ENCODE peak calls at places on chromosome 3, in five cellular contexts. R is PC-9, X is HepG2, T is mammary epithelial cell, C is PC-3. E is an unnamed sample. For H3K9me3, the result is how much of the 10 kb centered on the place peaks cover.

GRCh38 chr3:17292556-17292955 is 407.8 kb downstream of the PLCL2 start:
- DNase-seq in R (no peak), X (no peak), T (no peak), C (no peak), E (peak)

GRCh38 chr3:170485696-170486095 is 67.0 kb downstream of the CLDN11 start:
- DNase-seq in R (no peak), X (no peak), T (no peak), C (no peak), E (no peak)

GRCh38 chr3:178671261-178672191 is 135.3 kb downstream of the KCNMB2 start:
- DNase-seq in R (peak), X (no peak), T (peak), C (peak), E (peak)

GRCh38 chr3:184685055-184685454 is 26.8 kb downstream of the MAGEF1 start:
- DNase-seq in R (no peak), X (no peak), T (no peak), C (no peak), E (no peak)

GRCh38 chr3:141812091-141812490 is 48.9 kb downstream of the GRK7 start:
- DNase-seq in R (no peak), X (no peak), T (no peak), C (no peak), E (peak)

GRCh38 chr3:65619391-65620298 is 419.1 kb downstream of the MAGI1 start:
- DNase-seq in R (no peak), X (no peak), T (no peak), C (no peak), E (peak)

GRCh38 chr3:142394921-142395622 is 52.8 kb downstream of the XRN1 start:
- DNase-seq in R (no peak), X (no peak), T (no peak), C (no peak), E (no peak)

GRCh38 chr3:139689122-139689521 is 11.3 kb upstream of the NMNAT3 start:
- DNase-seq in R (no peak), X (no peak), T (no peak), C (no peak), E (no peak)

GRCh38 chr3:42819351-42819965 is 10.2 kb downstream of the ACKR2 start:
- DNase-seq in R (no peak), X (peak), T (peak), C (peak), E (no peak)

GRCh38 chr3:62255758-62256157 is 117.6 kb downstream of the FEZF2 start:
- DNase-seq in R (no peak), X (no peak), T (no peak), C (no peak), E (no peak)

GRCh38 chr3:87370007-87370406 is 93.6 kb upstream of the POU1F1 start:
- DNase-seq in R (no peak), X (no peak), T (no peak), C (no peak), E (peak)

GRCh38 chr3:23698652-23699313 is 107.0 kb upstream of the UBE2E1 start:
- DNase-seq in R (no peak), X (no peak), T (no peak), C (no peak), E (no peak)

GRCh38 chr3:188047536-188047935 is 106.4 kb upstream of the LPP start:
- DNase-seq in R (no peak), X (no peak), T (no peak), C (no peak), E (no peak)

GRCh38 chr3:150744041-150745026 is 18.6 kb downstream of the SIAH2 start:
- DNase-seq in R (no peak), X (no peak), T (peak), C (peak), E (no peak)

GRCh38 chr3:179942560-179943075 is 94.1 kb downstream of the PEX5L start:
- DNase-seq in R (no peak), X (no peak), T (no peak), C (no peak), E (no peak)

GRCh38 chr3:150412599-150413069 is 4.5 kb downstream of the TSC22D2 start:
- DNase-seq in R (no peak), X (peak), T (peak), C (peak), E (peak)

GRCh38 chr3:164779816-164780215 is 298.5 kb downstream of the SI start:
- DNase-seq in R (no peak), X (no peak), T (no peak), C (no peak), E (no peak)

GRCh38 chr3:87674397-87675161 is 384.2 kb downstream of the CGGBP1 start:
- DNase-seq in R (no peak), X (no peak), T (no peak), C (no peak), E (no peak)

GRCh38 chr3:183392166-183393034 is 36.0 kb downstream of the MCF2L2 start:
- DNase-seq in R (no peak), X (no peak), T (peak), C (no peak), E (no peak)

GRCh38 chr3:39752019-39752637 is 57.3 kb upstream of the MYRIP start:
- DNase-seq in R (no peak), X (no peak), T (peak), C (no peak), E (no peak)

GRCh38 chr3:154678271-154678670 is 248.3 kb upstream of the GPR149 start:
- DNase-seq in R (no peak), X (no peak), T (no peak), C (no peak), E (no peak)

GRCh38 chr3:43178891-43179366 is 73.0 kb upstream of the POMGNT2 start:
- DNase-seq in R (peak), X (peak), T (peak), C (peak), E (peak)

DNA sequence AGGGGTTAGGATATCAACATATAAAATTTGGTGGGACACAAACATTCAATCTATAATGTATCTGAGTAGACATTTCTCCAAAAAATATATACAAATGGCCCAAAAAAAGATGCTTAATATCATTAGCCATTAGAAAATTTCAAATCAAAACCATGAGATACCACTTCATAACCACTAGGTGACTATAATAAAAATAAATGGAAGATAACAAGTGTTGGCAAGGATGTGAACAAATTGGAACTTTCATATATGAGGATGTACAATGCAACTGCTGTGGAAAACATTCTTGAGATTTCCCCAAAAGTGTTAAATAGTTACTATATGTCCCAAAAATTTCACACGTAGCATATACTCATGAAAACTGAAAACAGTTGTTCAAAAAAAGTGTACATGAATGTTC is 36.5 kb upstream of the WNT7A start:
- DNase-seq in R (no peak), X (no peak), T (no peak), C (no peak), E (no peak)
- H3K9me3 ChIP-seq in R (under half), X (under half), T (under half), C (under half), E (under half)

GRCh38 chr3:113533534-113533892 is 1.2 kb downstream of the SIDT1 start:
- DNase-seq in R (no peak), X (no peak), T (no peak), C (peak), E (no peak)
- TF ChIP-seq EZH2 in R (no peak), X (no peak), T (no peak), C (no peak), E (peak)

GRCh38 chr3:197253243-197253947 is 45.0 kb downstream of the DLG1 start:
- DNase-seq in R (no peak), X (no peak), T (no peak), C (no peak), E (no peak)

GRCh38 chr3:197249542-197249941 is 48.9 kb downstream of the DLG1 start:
- DNase-seq in R (no peak), X (no peak), T (no peak), C (no peak), E (no peak)

GRCh38 chr3:197244751-197245150 is 53.7 kb downstream of the DLG1 start:
- DNase-seq in R (no peak), X (no peak), T (no peak), C (no peak), E (no peak)

GRCh38 chr3:197242784-197243432 is 55.5 kb downstream of the DLG1 start:
- DNase-seq in R (no peak), X (no peak), T (peak), C (no peak), E (no peak)

DNA sequence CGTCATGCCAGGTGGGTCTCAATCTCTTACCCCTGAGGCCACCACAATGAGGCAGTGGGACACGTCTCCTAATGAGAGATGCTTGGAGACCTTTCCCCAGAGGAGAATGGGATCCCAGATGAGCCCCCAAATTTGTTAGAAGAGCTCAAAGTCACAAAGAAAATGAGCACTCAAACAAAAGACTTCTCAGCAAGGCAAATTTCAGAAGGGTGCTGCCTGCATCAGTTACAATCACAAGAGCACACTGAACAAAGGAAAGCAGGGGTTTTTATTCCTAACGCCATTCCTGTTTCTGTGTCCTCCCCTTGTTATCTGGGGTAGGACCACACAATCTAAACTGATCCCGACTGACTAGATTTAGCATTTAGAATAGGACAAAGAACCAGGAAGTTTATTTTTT is 50.1 kb downstream of the DLG1 start:
- DNase-seq in R (no peak), X (no peak), T (no peak), C (no peak), E (no peak)
- H3K9me3 ChIP-seq in R (half or more), X (under half), T (under half), C (under half), E (under half)

DNA sequence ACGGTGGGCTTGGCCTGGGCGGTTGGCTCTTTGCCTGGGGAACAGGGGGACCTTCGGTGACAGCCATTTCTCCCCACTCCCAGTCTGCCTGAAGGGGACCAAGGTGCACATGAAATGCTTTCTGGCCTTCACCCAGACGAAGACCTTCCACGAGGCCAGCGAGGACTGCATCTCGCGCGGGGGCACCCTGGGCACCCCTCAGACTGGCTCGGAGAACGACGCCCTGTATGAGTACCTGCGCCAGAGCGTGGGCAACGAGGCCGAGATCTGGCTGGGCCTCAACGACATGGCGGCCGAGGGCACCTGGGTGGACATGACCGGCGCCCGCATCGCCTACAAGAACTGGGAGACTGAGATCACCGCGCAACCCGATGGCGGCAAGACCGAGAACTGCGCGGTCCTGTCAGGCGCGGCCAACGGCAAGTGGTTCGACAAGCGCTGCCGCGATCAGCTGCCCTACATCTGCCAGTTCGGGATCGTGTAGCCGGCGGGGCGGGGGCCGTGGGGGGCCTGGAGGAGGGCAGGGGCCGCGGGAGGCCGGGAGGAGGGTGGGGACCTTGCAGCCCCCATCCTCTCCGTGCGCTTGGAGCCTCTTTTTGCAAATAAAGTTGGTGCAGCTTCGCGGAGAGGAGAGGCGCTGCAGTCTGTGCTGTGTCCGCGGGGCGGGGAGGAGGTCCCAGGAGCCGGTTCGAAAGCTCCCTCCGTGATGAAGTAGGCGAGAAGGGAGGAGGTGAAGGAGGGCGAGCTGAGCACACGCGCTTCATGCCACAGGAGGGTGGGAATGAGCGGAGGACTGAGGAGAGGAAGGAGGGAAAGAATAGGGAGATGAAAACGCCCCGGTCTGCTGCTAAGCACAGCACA is 9.6 kb downstream of the CLEC3B start:
- DNase-seq in R (no peak), X (no peak), T (no peak), C (no peak), E (peak)
- TF ChIP-seq EZH2 in R (no peak), X (no peak), T (no peak), C (no peak), E (no peak)

GRCh38 chr3:380801-381200 is 184.2 kb downstream of the CHL1 start:
- DNase-seq in R (no peak), X (no peak), T (no peak), C (peak), E (no peak)

GRCh38 chr3:374459-374858 is 177.9 kb downstream of the CHL1 start:
- DNase-seq in R (no peak), X (no peak), T (no peak), C (no peak), E (no peak)

GRCh38 chr3:373193-373784 is 176.7 kb downstream of the CHL1 start:
- DNase-seq in R (no peak), X (no peak), T (no peak), C (no peak), E (no peak)

DNA sequence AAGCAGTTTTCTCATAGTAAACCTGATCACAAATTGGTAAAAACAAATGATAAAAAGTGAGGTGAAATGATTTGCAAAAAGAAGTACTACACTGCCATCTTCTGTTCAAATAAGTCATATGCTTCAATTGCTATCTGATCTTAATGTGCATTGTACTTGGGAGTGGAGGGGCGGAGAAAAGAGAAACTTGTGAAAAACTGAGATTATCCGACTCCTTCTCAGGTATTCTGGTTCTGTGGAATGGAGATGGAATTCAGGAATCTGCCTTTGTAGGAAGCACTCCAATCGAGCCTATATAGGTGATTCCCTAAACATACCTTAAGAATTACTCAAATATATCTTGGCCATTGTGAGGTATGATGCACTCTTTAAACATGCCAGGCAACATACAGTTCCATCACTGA is 180.6 kb downstream of the CHL1 start:
- DNase-seq in R (no peak), X (peak), T (peak), C (peak), E (peak)
- H3K9me3 ChIP-seq in R (under half), X (under half), T (under half), C (under half), E (under half)

GRCh38 chr3:194204036-194204792 is 68.3 kb downstream of the HES1 start:
- DNase-seq in R (peak), X (no peak), T (peak), C (peak), E (no peak)
- TF ChIP-seq EZH2 in R (no peak), X (peak), T (no peak), C (no peak), E (no peak)

GRCh38 chr3:63141-63845 is 133.3 kb upstream of the CHL1 start:
- DNase-seq in R (no peak), X (peak), T (no peak), C (no peak), E (peak)
- H3K9me3 ChIP-seq in R (under half), X (under half), T (under half), C (under half), E (under half)

GRCh38 chr3:138593488-138594149 is 441 bp downstream of the CEP70 start:
- DNase-seq in R (no peak), X (peak), T (no peak), C (peak), E (no peak)
- TF ChIP-seq EZH2 in R (no peak), X (no peak), T (no peak), C (no peak), E (no peak)

DNA sequence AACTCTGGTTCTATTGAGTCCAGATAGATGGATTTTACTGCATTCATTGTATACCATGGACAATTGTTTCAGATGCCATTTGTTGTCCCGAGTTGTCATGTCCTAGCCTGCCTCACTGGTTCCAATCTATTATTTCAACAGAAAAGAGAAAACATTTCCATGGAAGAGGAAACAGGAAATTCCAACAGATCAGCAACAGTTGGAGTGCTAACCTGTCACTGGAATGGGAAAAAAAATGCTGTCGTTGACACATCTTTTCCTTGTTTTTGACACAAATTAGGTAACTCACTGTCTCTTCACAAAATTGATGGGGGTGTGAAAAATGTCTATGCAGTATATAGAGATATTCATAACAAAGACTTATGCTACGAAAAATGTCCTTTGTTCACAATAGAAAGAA is 432.0 kb upstream of the TBL1XR1 start:
- DNase-seq in R (no peak), X (no peak), T (no peak), C (no peak), E (no peak)
- H3K9me3 ChIP-seq in R (under half), X (under half), T (under half), C (under half), E (under half)

GRCh38 chr3:46873521-46873920 is 4.0 kb upstream of the PTH1R start:
- DNase-seq in R (no peak), X (no peak), T (no peak), C (no peak), E (no peak)
- TF ChIP-seq EZH2 in R (no peak), X (no peak), T (no peak), C (no peak), E (no peak)